ENCODE peak calls at places on chromosomes 11 and 22, in four cellular contexts. I, W, P and F are unnamed samples.
A peak's percentile ranks its signal among the peaks of the same experiment; 100 is the strongest.

GRCh38 chr11:12043959-12044772 is 35.7 kb upstream of the DKK3 start:
- DNase-seq in P (peak; percentile 84), W (no peak), I (peak; percentile 87), F (peak; percentile 78)

GRCh38 chr22:27488456-27489224 is 312.9 kb downstream of the MN1 start:
- DNase-seq in I (peak; percentile 23), P (no peak), W (no peak), F (no peak)

GRCh38 chr22:18103527-18104269 is 6.9 kb upstream of the TUBA8 start:
- DNase-seq in W (peak; percentile 65), P (no peak), I (no peak), F (no peak)

GRCh38 chr11:68684385-68685356 is at the start of gene GAL:
- DNase-seq in I (no peak), W (no peak), P (peak; percentile 72), F (peak; percentile 75)

GRCh38 chr11:95542868-95543551 is 246.6 kb downstream of the FAM76B start:
- DNase-seq in W (no peak), P (peak; percentile 90), I (no peak), F (no peak)

GRCh38 chr11:10348650-10349280 is 43.9 kb downstream of the ADM start:
- DNase-seq in I (peak; percentile 15), P (no peak), W (no peak), F (no peak)

GRCh38 chr11:85595285-85595884 is 31.8 kb downstream of the DLG2 start:
- DNase-seq in W (peak; percentile 3), I (peak; percentile 38), P (peak; percentile 62), F (peak; percentile 31)

GRCh38 chr11:83278351-83278750 is 7.8 kb downstream of the CCDC90B start:
- DNase-seq in P (no peak), W (no peak), I (no peak), F (no peak)

GRCh38 chr22:12601870-12602779 is 2925.9 kb upstream of the OR11H1 start:
- DNase-seq in W (no peak), I (peak; percentile 61), P (peak; percentile 95), F (no peak)

GRCh38 chr11:6623391-6624363 is 4.5 kb upstream of the TPP1 start:
- DNase-seq in P (no peak), W (no peak), I (no peak), F (no peak)

GRCh38 chr11:78562398-78562797 is 12.3 kb downstream of the NARS2 start:
- DNase-seq in W (no peak), P (no peak), I (no peak), F (no peak)

GRCh38 chr11:20565236-20565635 is 34.2 kb upstream of the SLC6A5 start:
- DNase-seq in I (no peak), P (no peak), W (no peak), F (no peak)

GRCh38 chr11:50174189-50174588 is 141.5 kb downstream of the OR4C45 start:
- DNase-seq in P (no peak), I (no peak), W (no peak), F (no peak)

DNA sequence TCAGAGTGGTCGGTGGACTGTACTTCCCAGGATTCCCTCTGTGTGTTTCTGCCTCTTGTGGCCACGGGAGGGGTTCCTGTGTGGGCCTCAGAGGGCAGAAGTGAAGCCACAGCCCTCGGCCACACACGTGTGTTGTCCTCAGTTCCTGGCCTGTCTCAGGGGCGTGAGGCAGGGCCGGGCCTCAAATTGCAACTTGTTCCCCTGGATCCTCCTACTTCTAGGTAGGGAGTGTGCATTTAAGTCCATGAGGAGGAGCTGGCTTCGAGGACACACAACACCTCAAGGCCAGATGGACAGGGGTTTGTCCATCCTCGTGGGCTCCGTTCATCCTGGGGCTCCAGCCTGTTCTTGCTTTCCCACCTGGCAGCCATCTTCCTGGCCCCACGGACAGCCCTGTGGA is 573.0 kb downstream of the TBC1D22A start:
- DNase-seq in W (no peak), I (no peak), P (no peak), F (no peak)
- TF ChIP-seq FOXK2 in W (no peak), I (no peak), P (no peak), F (no peak)

GRCh38 chr11:27357250-27357649 is 5.8 kb downstream of the CCDC34 start:
- DNase-seq in I (no peak), P (no peak), W (no peak), F (no peak)
- TF ChIP-seq BHLHE40 in I (no peak), P (no peak), W (no peak), F (no peak)

DNA sequence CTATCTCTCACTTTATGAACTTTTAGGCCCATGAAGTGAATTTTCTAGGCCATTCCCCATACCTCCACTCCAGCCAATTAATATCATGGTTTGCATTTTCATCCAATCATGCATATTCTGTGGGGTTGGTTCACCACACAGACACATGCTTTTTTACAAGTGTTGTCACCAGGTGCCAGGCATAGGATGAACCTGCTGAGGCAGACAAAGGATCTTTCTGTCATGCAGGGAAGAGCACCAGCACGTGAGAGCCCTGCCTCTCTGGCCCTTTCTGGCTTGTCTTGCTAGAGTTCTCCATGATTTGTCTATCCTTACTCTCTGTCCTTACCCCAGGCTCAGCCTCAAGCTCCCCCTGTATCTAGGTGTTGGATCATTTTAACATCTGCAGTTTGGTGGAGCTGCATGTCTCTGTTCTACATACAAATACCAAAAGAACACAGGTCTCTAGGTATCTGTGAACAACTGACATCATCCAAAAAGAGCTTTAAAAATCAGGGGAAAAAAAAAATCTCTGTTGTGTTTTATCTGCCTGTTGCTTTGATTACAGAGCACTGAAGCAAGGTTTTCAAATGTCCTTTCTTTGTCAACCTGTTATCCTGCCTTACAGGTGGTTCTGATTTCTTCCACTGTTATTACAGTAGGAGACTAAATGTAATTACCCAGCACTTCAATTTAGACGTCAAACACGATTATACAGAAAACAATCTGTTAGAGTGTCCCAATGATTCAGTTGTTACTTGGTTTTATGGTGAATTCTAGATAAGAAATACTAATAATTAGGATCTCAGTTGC is 58.4 kb upstream of the GRAMD1B start:
- DNase-seq in W (no peak), P (no peak), I (no peak), F (no peak)
- TF ChIP-seq FOXK2 in W (no peak), P (no peak), I (no peak), F (no peak)

DNA sequence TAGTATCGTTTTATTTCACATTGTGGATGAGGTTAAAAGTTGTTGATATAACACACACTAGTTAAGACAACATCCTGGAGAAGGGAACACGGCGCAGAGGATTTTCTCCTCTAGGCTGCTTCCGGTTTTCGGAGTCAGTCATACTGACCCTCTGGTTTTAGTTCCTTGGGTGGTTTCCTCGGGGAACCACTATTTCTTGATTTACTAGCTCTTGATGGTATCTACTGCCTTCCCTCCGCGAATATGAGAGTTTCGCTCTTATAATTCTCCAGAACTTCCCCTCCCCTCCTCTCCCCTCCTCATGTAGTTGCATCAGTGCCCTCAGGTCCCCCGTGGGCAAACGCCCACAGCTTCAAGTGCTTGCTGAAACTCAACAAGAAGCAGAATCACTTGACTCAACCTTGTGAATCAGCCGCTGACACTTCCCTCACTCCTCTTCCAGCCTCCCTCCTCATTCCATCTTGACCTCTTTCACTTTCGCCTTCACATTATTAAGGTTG is 15.9 kb upstream of the APOBEC3A start:
- DNase-seq in W (peak; percentile 88), P (no peak), I (no peak), F (no peak)
- TF ChIP-seq BHLHE40 in W (peak; percentile 69), P (no peak), I (no peak), F (no peak)

DNA sequence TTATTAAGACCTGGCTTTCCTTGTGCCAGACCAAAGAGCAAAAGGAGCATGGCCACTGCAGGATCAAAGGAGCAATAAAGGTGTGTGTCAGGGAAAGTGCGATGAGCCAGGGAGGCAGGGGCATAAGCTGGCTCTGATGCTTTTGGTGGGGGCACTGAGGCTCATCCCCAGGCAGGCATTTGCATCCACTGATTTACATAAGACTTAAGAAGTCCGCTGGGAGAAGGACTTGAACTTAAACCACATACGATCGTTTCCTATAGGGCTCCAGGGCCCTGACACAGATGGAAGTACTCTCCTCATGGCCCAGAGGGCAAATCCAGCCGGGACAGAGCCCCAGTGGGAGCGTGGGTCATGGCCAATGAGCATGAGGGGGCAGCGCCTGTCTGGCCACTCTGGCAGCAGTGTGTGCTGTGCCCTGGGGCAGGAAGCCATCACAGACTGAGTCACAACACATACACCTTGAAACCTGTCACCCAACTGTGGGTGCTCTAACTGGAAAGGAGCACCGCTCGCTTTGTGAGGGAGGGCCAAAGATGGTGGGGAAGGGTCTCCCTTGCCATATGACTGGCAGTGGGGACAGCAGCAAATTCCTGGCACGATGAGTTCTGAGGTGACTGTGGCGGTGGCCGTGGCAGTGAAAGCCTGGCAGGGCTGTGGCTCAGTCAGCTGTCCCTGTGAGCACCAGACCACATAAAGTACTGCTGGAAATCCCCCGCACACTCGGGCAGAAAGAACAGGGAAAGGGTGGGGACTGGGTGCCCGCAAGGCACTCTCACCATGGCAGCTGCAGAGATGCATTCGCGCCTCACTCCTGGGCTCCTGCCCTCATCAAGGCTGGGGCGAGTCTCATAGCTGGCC is 79.4 kb upstream of the LMO1 start:
- DNase-seq in P (no peak), I (no peak), W (peak; percentile 49), F (no peak)
- TF ChIP-seq FOXK2 in P (no peak), I (no peak), W (no peak), F (no peak)

DNA sequence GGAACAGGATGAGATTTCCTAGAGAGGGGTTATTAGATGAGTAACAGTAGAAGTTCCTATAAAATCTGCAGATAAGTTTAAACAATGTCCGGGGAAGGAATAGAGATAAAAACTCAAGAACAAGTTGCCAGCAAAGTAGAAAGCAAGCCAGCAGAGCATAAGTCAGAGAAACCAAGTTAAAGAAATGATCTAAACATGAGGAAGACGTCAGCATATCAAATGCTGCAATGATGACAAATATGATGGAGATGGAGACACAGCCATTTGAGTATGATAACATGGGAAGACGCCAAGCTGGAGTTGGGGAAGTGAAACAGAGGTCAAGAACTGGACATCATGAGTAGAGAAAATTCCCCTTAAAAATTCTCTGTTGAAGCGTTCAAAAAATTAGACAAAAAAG is 571.5 kb downstream of the CNTN5 start:
- DNase-seq in W (no peak), I (no peak), P (no peak), F (no peak)
- TF ChIP-seq BHLHE40 in W (no peak), I (no peak), P (no peak), F (no peak)

DNA sequence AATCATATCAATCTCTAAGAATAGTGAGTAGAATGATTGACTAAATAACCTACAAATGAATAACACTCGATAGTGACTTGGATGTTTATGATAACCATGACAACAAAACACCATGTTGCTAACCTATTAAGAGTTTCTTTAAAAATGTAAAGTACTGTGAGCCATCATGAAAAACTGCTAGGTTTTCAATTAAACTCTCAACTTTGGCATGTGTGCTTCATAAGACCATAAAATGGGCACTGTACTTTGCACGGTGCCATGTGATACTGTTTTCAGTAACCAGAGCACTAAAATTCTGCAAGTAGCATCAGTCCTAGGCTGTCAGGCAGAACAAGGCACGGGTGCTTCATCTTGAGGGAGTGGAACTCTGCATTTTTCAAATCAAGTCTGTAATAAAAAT is 96.2 kb upstream of the TRIM77 start:
- DNase-seq in I (no peak), W (no peak), P (no peak), F (no peak)
- TF ChIP-seq FOXK2 in I (no peak), W (no peak), P (no peak), F (no peak)